ENCODE peak calls at places on chromosomes 2 and 18, in four cellular contexts. One of them, this sample, is unnamed.

GRCh38 chr2:234991793-234992192 is 40.0 kb downstream of the SH3BP4 start:
- DNase-seq in stomach: no peak
- DNase-seq in naive thymus-derived CD4-positive, alpha-beta T cell: no peak
- DNase-seq in Jurkat, Clone E6-1: no peak
- DNase-seq in this sample: peak; percentile 31

GRCh38 chr2:225328192-225328591 is 71.3 kb upstream of the NYAP2 start:
- DNase-seq in stomach: no peak
- DNase-seq in naive thymus-derived CD4-positive, alpha-beta T cell: no peak
- DNase-seq in Jurkat, Clone E6-1: no peak
- DNase-seq in this sample: no peak

GRCh38 chr2:65172994-65173790 is 43.3 kb upstream of the RAB1A start:
- DNase-seq in stomach: no peak
- DNase-seq in naive thymus-derived CD4-positive, alpha-beta T cell: no peak
- DNase-seq in Jurkat, Clone E6-1: no peak
- DNase-seq in this sample: no peak

GRCh38 chr2:159419403-159419802 is 132.9 kb upstream of the WDSUB1 start:
- DNase-seq in stomach: no peak
- DNase-seq in naive thymus-derived CD4-positive, alpha-beta T cell: no peak
- DNase-seq in Jurkat, Clone E6-1: no peak
- DNase-seq in this sample: no peak

GRCh38 chr2:163736433-163737168 is 793 bp upstream of the FIGN start:
- DNase-seq in stomach: no peak
- DNase-seq in naive thymus-derived CD4-positive, alpha-beta T cell: no peak
- DNase-seq in Jurkat, Clone E6-1: no peak
- DNase-seq in this sample: peak; percentile 45

GRCh38 chr2:216643986-216644662 is 10.9 kb downstream of the IGFBP2 start:
- DNase-seq in stomach: peak; percentile 70
- DNase-seq in naive thymus-derived CD4-positive, alpha-beta T cell: no peak
- DNase-seq in Jurkat, Clone E6-1: peak; percentile 33
- DNase-seq in this sample: no peak

GRCh38 chr2:220946552-220946951 is 625.6 kb downstream of the EPHA4 start:
- DNase-seq in stomach: no peak
- DNase-seq in naive thymus-derived CD4-positive, alpha-beta T cell: no peak
- DNase-seq in Jurkat, Clone E6-1: no peak
- DNase-seq in this sample: no peak

GRCh38 chr2:98015681-98016080 is 19.9 kb upstream of the TMEM131 start:
- DNase-seq in stomach: no peak
- DNase-seq in naive thymus-derived CD4-positive, alpha-beta T cell: no peak
- DNase-seq in Jurkat, Clone E6-1: no peak
- DNase-seq in this sample: no peak

DNA sequence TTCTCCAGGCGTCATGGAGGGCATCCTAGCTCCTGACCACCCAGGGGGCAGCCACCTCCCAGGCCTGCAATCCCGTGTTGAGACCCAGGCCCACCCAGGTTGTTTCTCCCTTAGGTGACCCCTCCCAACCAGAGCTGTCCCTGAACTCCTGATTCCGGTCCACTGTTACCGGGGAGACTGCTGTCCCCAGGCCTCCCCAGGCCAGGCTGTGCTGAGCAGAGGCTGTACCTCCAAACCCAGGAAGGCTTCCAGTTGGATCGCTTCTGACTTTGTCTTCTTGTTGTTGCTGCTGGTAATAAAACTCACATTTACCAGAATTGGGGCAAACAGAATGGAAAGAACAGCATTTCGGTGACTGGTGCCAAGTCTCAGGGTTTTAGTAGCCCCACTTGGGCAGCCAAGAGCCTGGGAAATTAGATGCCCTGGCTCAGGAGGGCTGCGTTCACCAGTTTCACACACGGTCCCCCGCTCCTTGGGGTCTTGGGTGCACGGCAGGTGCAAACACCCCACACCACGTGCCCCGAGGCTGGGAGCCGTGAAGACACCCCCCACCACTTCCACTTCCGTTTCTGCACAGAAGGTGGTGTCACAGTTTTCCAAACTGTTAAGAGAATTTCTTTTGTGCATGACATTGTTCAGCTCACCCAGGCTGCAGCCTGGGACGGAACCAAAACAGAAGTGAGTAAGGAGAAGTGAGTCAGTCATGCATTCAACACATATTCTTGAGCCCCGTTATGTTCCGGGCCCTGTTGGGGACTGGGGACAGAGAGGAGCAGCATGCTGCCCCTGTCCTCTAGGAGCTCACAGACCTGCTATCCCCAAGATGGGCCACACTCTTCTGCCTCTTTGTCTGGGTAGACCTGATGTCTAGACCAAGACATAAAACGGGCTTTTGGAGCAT is 29.4 kb downstream of the ITM2C start:
- DNase-seq in stomach: no peak
- DNase-seq in naive thymus-derived CD4-positive, alpha-beta T cell: no peak
- DNase-seq in Jurkat, Clone E6-1: peak; percentile 62
- DNase-seq in this sample: no peak
- H3K4me3 ChIP-seq in stomach: no peak overlapping the region
- H3K4me3 ChIP-seq in naive thymus-derived CD4-positive, alpha-beta T cell: no peak overlapping the region
- H3K4me3 ChIP-seq in Jurkat, Clone E6-1: no peak overlapping the region
- H3K4me3 ChIP-seq in this sample: no peak overlapping the region

DNA sequence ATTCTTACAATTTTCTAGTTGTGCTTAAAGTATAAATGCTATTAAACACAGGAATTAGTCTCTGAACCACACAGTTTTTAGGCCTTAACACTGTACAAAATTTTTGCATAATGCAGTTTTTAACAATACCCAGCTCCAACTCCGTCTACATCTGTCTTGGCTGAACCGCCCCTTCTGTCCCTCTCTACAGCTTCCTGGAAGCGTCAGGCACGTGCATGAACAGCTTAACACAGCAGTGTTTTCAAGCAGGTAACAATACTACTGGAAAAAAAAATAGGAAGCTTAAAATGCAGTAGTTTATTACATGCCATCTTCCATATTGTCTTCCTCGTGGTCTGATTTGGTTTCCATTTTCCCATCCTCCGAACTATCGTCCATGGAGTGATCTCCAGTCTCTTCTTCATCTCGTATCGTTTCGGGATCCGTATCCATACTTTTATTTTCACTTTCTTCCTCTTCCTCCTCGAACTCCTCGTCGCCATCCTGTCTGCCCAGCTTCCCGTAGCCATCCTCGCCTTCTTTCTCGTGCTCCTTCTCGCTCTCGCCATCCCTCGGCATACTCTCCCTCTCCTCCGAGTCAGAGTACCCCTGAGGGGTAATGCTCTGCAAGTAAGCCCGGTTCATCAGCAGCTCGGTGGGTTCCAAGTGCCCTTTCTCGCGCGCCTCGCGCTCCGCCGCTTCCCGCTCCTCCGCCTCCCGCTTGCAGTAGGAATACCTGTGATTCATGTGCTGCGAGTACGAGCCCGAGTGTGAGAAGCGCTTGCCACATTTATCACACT is 130.6 kb downstream of the ZEB2 start:
- DNase-seq in stomach: peak; percentile 36
- DNase-seq in naive thymus-derived CD4-positive, alpha-beta T cell: no peak
- DNase-seq in Jurkat, Clone E6-1: no peak
- DNase-seq in this sample: no peak
- H3K4me3 ChIP-seq in stomach: peak overlapping the region; percentile 54
- H3K4me3 ChIP-seq in naive thymus-derived CD4-positive, alpha-beta T cell: no peak overlapping the region
- H3K4me3 ChIP-seq in Jurkat, Clone E6-1: no peak overlapping the region
- H3K4me3 ChIP-seq in this sample: no peak overlapping the region

GRCh38 chr18:26863921-26864497 is 1.5 kb downstream of the AQP4 start:
- DNase-seq in stomach: no peak
- DNase-seq in naive thymus-derived CD4-positive, alpha-beta T cell: no peak
- DNase-seq in Jurkat, Clone E6-1: no peak
- DNase-seq in this sample: no peak
- H3K4me3 ChIP-seq in stomach: no peak overlapping the region
- H3K4me3 ChIP-seq in naive thymus-derived CD4-positive, alpha-beta T cell: no peak overlapping the region
- H3K4me3 ChIP-seq in Jurkat, Clone E6-1: no peak overlapping the region
- H3K4me3 ChIP-seq in this sample: no peak overlapping the region

DNA sequence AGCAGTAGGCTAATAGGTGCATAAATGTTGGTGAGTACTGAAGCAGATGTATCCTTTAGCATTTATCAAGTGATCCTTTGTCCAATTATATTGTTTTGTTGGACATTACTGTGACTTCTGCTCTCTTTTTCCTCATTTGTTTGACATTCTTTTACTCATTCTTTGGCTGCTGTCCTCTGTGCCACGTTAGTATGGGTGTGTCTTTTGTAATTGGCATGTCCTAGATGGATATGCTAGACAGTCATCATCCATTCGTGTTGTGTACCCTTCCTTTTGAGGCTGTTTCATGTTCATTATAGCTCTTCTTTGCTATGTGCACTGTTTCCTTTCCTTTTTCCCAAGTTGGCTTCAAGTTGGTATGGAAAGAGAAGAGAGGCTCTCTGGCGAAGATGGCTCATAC is 284.7 kb downstream of the CYP26B1 start:
- DNase-seq in stomach: no peak
- DNase-seq in naive thymus-derived CD4-positive, alpha-beta T cell: no peak
- DNase-seq in Jurkat, Clone E6-1: no peak
- DNase-seq in this sample: no peak
- H3K4me3 ChIP-seq in stomach: no peak overlapping the region
- H3K4me3 ChIP-seq in naive thymus-derived CD4-positive, alpha-beta T cell: no peak overlapping the region
- H3K4me3 ChIP-seq in Jurkat, Clone E6-1: no peak overlapping the region
- H3K4me3 ChIP-seq in this sample: no peak overlapping the region

This sample was measured in cardiac fibroblast.